ENCODE peak calls at places on chromosomes 11 and 22, in four cellular contexts. P is SK-N-SH, S is K562, U is H1. D is an unnamed sample.

GRCh38 chr11:63518548-63518947 is 12.7 kb downstream of the LGALS12 start:
- DNase-seq in S (peak), U (no peak), P (no peak), D (no peak)

GRCh38 chr22:39129746-39130145 is 22.7 kb downstream of the CBX7 start:
- DNase-seq in P (no peak), S (no peak), U (no peak), D (no peak)

GRCh38 chr22:27987557-27987956 is 68.5 kb upstream of the PITPNB start:
- DNase-seq in U (no peak), P (no peak), S (no peak), D (no peak)

GRCh38 chr11:103619938-103620337 is 416.5 kb upstream of the DDI1 start:
- DNase-seq in S (no peak), P (no peak), U (no peak), D (no peak)

GRCh38 chr11:121464352-121464946 is 11.7 kb upstream of the SORL1-AS1 start:
- DNase-seq in P (peak), S (peak), U (no peak), D (peak)

GRCh38 chr11:99268895-99269294 is 248.1 kb downstream of the CNTN5 start:
- DNase-seq in P (no peak), U (no peak), S (no peak), D (no peak)

GRCh38 chr11:116901211-116901610 is 63.8 kb upstream of the APOA1 start:
- DNase-seq in P (no peak), S (no peak), U (no peak), D (no peak)

GRCh38 chr11:66856496-66857233 is at the start of gene LRFN4:
- DNase-seq in S (peak), P (peak), U (no peak), D (peak)

GRCh38 chr11:58787903-58788302 is 56.2 kb upstream of the GLYAT start:
- DNase-seq in U (no peak), S (peak), P (no peak), D (no peak)

GRCh38 chr22:30742291-30743256 is 47.9 kb downstream of the OSBP2 start:
- DNase-seq in S (no peak), U (no peak), P (no peak), D (no peak)

GRCh38 chr11:46642627-46643335 is 25.4 kb downstream of the ATG13 start:
- DNase-seq in U (no peak), S (no peak), P (no peak), D (no peak)

GRCh38 chr11:46640034-46640788 is 22.9 kb downstream of the ATG13 start:
- DNase-seq in P (no peak), S (no peak), U (no peak), D (no peak)

GRCh38 chr11:46643531-46643930 is 26.2 kb downstream of the ATG13 start:
- DNase-seq in S (no peak), U (no peak), P (no peak), D (no peak)

GRCh38 chr11:46639197-46639839 is 22.0 kb downstream of the ATG13 start:
- DNase-seq in S (no peak), P (no peak), U (no peak), D (no peak)

DNA sequence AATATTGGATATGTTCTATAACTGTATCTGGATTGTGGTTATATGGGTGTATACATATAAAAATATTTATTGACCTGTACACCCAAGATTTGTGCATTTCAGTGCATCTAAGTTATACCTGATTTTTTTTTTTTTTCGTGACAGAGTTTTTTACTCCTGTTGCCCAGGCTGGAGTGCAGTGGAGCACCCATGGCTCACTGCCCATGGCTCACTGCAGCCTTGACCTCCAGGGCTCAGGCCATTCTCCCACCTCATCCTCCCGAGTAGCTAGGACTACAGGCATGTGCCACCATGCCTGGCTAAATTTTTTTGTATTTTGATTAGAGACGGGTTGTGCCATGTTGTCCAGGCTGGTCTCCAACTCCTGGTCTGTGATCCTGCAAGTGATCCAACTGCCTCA is 24.3 kb downstream of the ATG13 start:
- DNase-seq in P (no peak), S (no peak), U (no peak), D (no peak)
- TF ChIP-seq JUND in P (no peak), S (no peak), U (no peak), D (no peak)

GRCh38 chr22:46295277-46295971 is 1.2 kb upstream of the GTSE1 start:
- DNase-seq in S (peak), U (no peak), P (peak), D (no peak)

GRCh38 chr22:46292173-46292572 is 4.5 kb upstream of the GTSE1 start:
- DNase-seq in U (no peak), S (no peak), P (no peak), D (no peak)

GRCh38 chr22:46292727-46293126 is 3.9 kb upstream of the GTSE1 start:
- DNase-seq in S (no peak), P (no peak), U (no peak), D (no peak)

GRCh38 chr22:46294784-46295183 is 1.9 kb upstream of the GTSE1 start:
- DNase-seq in S (no peak), P (no peak), U (no peak), D (no peak)

DNA sequence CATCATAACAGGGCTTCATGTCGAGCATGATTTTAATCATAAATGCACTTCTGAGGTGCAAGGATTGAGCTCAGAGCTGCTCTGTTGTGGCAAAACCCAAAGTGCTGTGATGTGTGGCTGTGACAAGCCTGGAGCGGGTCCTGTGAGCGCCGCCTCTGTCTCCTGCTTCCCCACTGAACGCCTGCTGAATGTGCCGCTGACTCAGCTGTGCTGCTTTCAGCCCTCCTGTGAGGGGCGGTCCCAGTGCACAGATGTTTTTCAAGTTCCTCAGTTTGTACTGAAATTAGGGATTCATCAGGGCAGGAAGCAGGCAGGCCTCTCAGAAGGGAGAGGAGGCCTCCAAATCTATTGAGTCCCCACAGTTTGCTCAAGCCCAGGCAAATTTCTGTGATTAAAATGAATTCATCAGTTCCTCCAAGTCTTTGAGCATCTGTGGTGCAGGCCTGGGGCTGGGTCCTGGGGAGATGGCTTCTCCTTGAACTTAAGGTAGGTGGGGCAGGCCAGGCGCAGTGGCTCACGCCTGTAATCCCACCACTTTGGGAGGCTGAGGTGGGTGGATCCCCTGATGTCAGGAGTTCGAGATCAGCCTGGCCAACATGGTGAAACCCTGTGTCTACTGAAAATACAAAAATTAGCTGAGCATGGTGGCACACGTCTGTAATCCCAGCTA is 2.9 kb upstream of the GTSE1 start:
- DNase-seq in P (no peak), S (no peak), U (no peak), D (no peak)
- TF ChIP-seq JUND in P (no peak), S (no peak), U (no peak), D (no peak)

DNA sequence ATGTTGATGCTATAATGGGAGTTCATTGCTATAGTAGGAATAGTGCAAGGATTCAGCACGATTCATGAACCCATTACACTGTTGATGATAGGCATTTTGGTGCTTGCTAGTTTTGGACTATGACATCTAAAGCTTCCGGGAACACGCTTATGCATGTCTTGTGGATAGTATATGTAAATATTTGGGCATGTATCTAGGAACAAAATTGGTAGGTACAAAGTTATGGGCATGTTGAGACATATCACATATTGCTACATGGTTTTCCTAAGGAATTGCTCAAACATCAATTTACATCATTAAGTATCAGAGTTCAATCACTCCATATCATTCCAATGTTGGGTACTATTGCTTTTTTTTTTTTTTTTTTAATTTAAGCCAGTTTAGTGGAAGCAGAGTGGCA is 1103.2 kb downstream of the TBC1D22A start:
- DNase-seq in U (no peak), P (no peak), S (no peak), D (no peak)
- TF ChIP-seq JUND in U (no peak), P (no peak), S (no peak), D (no peak)

GRCh38 chr22:44393066-44393465 is 80.3 kb upstream of the SHISAL1 start:
- DNase-seq in U (no peak), P (no peak), S (no peak), D (no peak)
- TF ChIP-seq JUND in U (no peak), P (no peak), S (no peak), D (no peak)